ENCODE peak calls at places on chromosomes 12 and 14, in seven cellular contexts. One of them, this sample, is unnamed.

GRCh38 chr12:68106160-68106559 is 53.4 kb downstream of the IFNG start:
- DNase-seq in colonic mucosa: no peak
- DNase-seq in HS-27A: peak; percentile 36
- DNase-seq in AG09309: peak; percentile 20
- DNase-seq in erythroblast: no peak
- DNase-seq in cardiac muscle cell: no peak
- DNase-seq in fibroblast of lung: peak; percentile 90
- DNase-seq in this sample: no peak

GRCh38 chr12:77231548-77231947 is 166.2 kb upstream of the E2F7 start:
- DNase-seq in AG09309: peak; percentile 74
- DNase-seq in colonic mucosa: peak; percentile 53
- DNase-seq in erythroblast: no peak
- DNase-seq in cardiac muscle cell: no peak
- DNase-seq in HS-27A: no peak
- DNase-seq in fibroblast of lung: peak; percentile 91
- DNase-seq in this sample: no peak

GRCh38 chr12:24252580-24252979 is 303.1 kb upstream of the SOX5 start:
- DNase-seq in HS-27A: no peak
- DNase-seq in colonic mucosa: no peak
- DNase-seq in cardiac muscle cell: peak; percentile 54
- DNase-seq in AG09309: no peak
- DNase-seq in erythroblast: no peak
- DNase-seq in fibroblast of lung: no peak
- DNase-seq in this sample: no peak

GRCh38 chr14:26199599-26200370 is 398.0 kb downstream of the NOVA1 start:
- DNase-seq in AG09309: no peak
- DNase-seq in fibroblast of lung: peak; percentile 88
- DNase-seq in erythroblast: no peak
- DNase-seq in colonic mucosa: no peak
- DNase-seq in cardiac muscle cell: no peak
- DNase-seq in HS-27A: no peak
- DNase-seq in this sample: no peak

GRCh38 chr14:99687284-99688209 is 3.4 kb downstream of the CYP46A1 start:
- DNase-seq in cardiac muscle cell: peak; percentile 18
- DNase-seq in HS-27A: no peak
- DNase-seq in AG09309: no peak
- DNase-seq in colonic mucosa: peak; percentile 25
- DNase-seq in erythroblast: no peak
- DNase-seq in fibroblast of lung: no peak
- DNase-seq in this sample: no peak

GRCh38 chr12:54478270-54478669 is 4.9 kb upstream of the GTSF1 start:
- DNase-seq in cardiac muscle cell: no peak
- DNase-seq in AG09309: no peak
- DNase-seq in erythroblast: no peak
- DNase-seq in HS-27A: no peak
- DNase-seq in colonic mucosa: no peak
- DNase-seq in fibroblast of lung: no peak
- DNase-seq in this sample: no peak

GRCh38 chr14:96380735-96381134 is 11.2 kb upstream of the AK7 start:
- DNase-seq in cardiac muscle cell: no peak
- DNase-seq in erythroblast: no peak
- DNase-seq in AG09309: no peak
- DNase-seq in colonic mucosa: no peak
- DNase-seq in fibroblast of lung: no peak
- DNase-seq in HS-27A: no peak
- DNase-seq in this sample: no peak

GRCh38 chr12:79837575-79837974 is 97.3 kb downstream of the PPP1R12A start:
- DNase-seq in HS-27A: no peak
- DNase-seq in AG09309: no peak
- DNase-seq in cardiac muscle cell: no peak
- DNase-seq in fibroblast of lung: no peak
- DNase-seq in erythroblast: no peak
- DNase-seq in colonic mucosa: no peak
- DNase-seq in this sample: no peak

GRCh38 chr12:76495556-76495955 is 64.0 kb downstream of the OSBPL8 start:
- DNase-seq in AG09309: no peak
- DNase-seq in cardiac muscle cell: no peak
- DNase-seq in colonic mucosa: no peak
- DNase-seq in HS-27A: no peak
- DNase-seq in fibroblast of lung: peak; percentile 25
- DNase-seq in erythroblast: no peak
- DNase-seq in this sample: no peak

GRCh38 chr12:130481392-130481879 is 143.7 kb downstream of the PIWIL1 start:
- DNase-seq in colonic mucosa: no peak
- DNase-seq in fibroblast of lung: no peak
- DNase-seq in HS-27A: no peak
- DNase-seq in cardiac muscle cell: no peak
- DNase-seq in AG09309: no peak
- DNase-seq in erythroblast: no peak
- DNase-seq in this sample: no peak

GRCh38 chr12:88238406-88238805 is 96.3 kb downstream of the TMTC3 start:
- DNase-seq in AG09309: no peak
- DNase-seq in erythroblast: no peak
- DNase-seq in colonic mucosa: no peak
- DNase-seq in cardiac muscle cell: no peak
- DNase-seq in HS-27A: no peak
- DNase-seq in fibroblast of lung: no peak
- DNase-seq in this sample: no peak

GRCh38 chr12:39230086-39230485 is 212.8 kb downstream of the KIF21A start:
- DNase-seq in erythroblast: no peak
- DNase-seq in colonic mucosa: no peak
- DNase-seq in AG09309: no peak
- DNase-seq in HS-27A: no peak
- DNase-seq in cardiac muscle cell: no peak
- DNase-seq in fibroblast of lung: peak; percentile 82
- DNase-seq in this sample: no peak

GRCh38 chr12:94660436-94660835 is 10.1 kb upstream of the TMCC3 start:
- DNase-seq in HS-27A: no peak
- DNase-seq in erythroblast: no peak
- DNase-seq in cardiac muscle cell: no peak
- DNase-seq in AG09309: no peak
- DNase-seq in colonic mucosa: no peak
- DNase-seq in fibroblast of lung: no peak
- DNase-seq in this sample: no peak

GRCh38 chr12:90842477-90842876 is 112.5 kb downstream of the CCER1 start:
- DNase-seq in cardiac muscle cell: no peak
- DNase-seq in erythroblast: no peak
- DNase-seq in fibroblast of lung: no peak
- DNase-seq in AG09309: no peak
- DNase-seq in HS-27A: no peak
- DNase-seq in colonic mucosa: no peak
- DNase-seq in this sample: no peak

GRCh38 chr12:46468159-46468558 is 95.6 kb upstream of the SLC38A2 start:
- DNase-seq in HS-27A: no peak
- DNase-seq in fibroblast of lung: peak; percentile 75
- DNase-seq in colonic mucosa: peak; percentile 32
- DNase-seq in erythroblast: no peak
- DNase-seq in AG09309: no peak
- DNase-seq in cardiac muscle cell: no peak
- DNase-seq in this sample: no peak

GRCh38 chr12:65817866-65818265 is 6.4 kb upstream of the HMGA2 start:
- DNase-seq in fibroblast of lung: no peak
- DNase-seq in cardiac muscle cell: no peak
- DNase-seq in colonic mucosa: no peak
- DNase-seq in HS-27A: no peak
- DNase-seq in AG09309: no peak
- DNase-seq in erythroblast: peak; percentile 29
- DNase-seq in this sample: no peak

GRCh38 chr12:6688543-6688999 is 604 bp downstream of the ZNF384 start:
- DNase-seq in HS-27A: no peak
- DNase-seq in cardiac muscle cell: peak; percentile 35
- DNase-seq in fibroblast of lung: no peak
- DNase-seq in colonic mucosa: peak; percentile 84
- DNase-seq in AG09309: no peak
- DNase-seq in erythroblast: peak; percentile 69
- DNase-seq in this sample: peak; percentile 93

GRCh38 chr12:123401753-123402683 is 18.1 kb downstream of the KMT5A start:
- DNase-seq in cardiac muscle cell: no peak
- DNase-seq in colonic mucosa: no peak
- DNase-seq in fibroblast of lung: no peak
- DNase-seq in erythroblast: no peak
- DNase-seq in AG09309: no peak
- DNase-seq in HS-27A: no peak
- DNase-seq in this sample: no peak

GRCh38 chr14:22071001-22071400 is 397.4 kb upstream of the OR4E1 start:
- DNase-seq in colonic mucosa: no peak
- DNase-seq in HS-27A: no peak
- DNase-seq in AG09309: no peak
- DNase-seq in cardiac muscle cell: no peak
- DNase-seq in erythroblast: no peak
- DNase-seq in fibroblast of lung: no peak
- DNase-seq in this sample: no peak

GRCh38 chr12:58174316-58174715 is 232.9 kb downstream of the ATP23 start:
- DNase-seq in AG09309: no peak
- DNase-seq in colonic mucosa: no peak
- DNase-seq in cardiac muscle cell: no peak
- DNase-seq in fibroblast of lung: no peak
- DNase-seq in erythroblast: no peak
- DNase-seq in HS-27A: no peak
- DNase-seq in this sample: no peak

GRCh38 chr12:102407776-102408486 is 72.4 kb downstream of the IGF1 start:
- DNase-seq in HS-27A: no peak
- DNase-seq in cardiac muscle cell: no peak
- DNase-seq in AG09309: no peak
- DNase-seq in fibroblast of lung: peak; percentile 68
- DNase-seq in erythroblast: no peak
- DNase-seq in colonic mucosa: no peak
- DNase-seq in this sample: no peak

GRCh38 chr12:109735051-109735521 is 21.5 kb downstream of the FAM222A start:
- DNase-seq in colonic mucosa: no peak
- DNase-seq in erythroblast: no peak
- DNase-seq in cardiac muscle cell: no peak
- DNase-seq in AG09309: no peak
- DNase-seq in fibroblast of lung: no peak
- DNase-seq in HS-27A: no peak
- DNase-seq in this sample: no peak

GRCh38 chr12:131085125-131085815 is 131.6 kb downstream of the ADGRD1 start:
- DNase-seq in HS-27A: no peak
- DNase-seq in colonic mucosa: no peak
- DNase-seq in AG09309: no peak
- DNase-seq in erythroblast: no peak
- DNase-seq in fibroblast of lung: no peak
- DNase-seq in cardiac muscle cell: no peak
- DNase-seq in this sample: no peak

GRCh38 chr12:106138646-106139421 is at the start of gene NUAK1:
- DNase-seq in cardiac muscle cell: peak; percentile 87
- DNase-seq in colonic mucosa: peak; percentile 52
- DNase-seq in erythroblast: no peak
- DNase-seq in AG09309: no peak
- DNase-seq in HS-27A: no peak
- DNase-seq in fibroblast of lung: peak; percentile 84
- DNase-seq in this sample: peak; percentile 89